ENCODE peak calls at places on chromosomes 12 and 14, in four cellular contexts. S, W, K and F are unnamed samples.
A peak's percentile ranks its signal among the peaks of the same experiment; 100 is the strongest.

GRCh38 chr12:87274594-87275245 is 754.5 kb downstream of the C12orf50 start:
- DNase-seq in S (peak; percentile 19), W (no peak), K (no peak), F (peak; percentile 10)

GRCh38 chr14:29028973-29029582 is 262.5 kb downstream of the FOXG1 start:
- DNase-seq in S (no peak), W (no peak), K (peak; percentile 56), F (no peak)

GRCh38 chr12:115404761-115405470 is 720.9 kb upstream of the TBX3 start:
- DNase-seq in S (no peak), W (no peak), K (no peak), F (no peak)

GRCh38 chr12:27822076-27822712 is 42.2 kb upstream of the MANSC4 start:
- DNase-seq in S (peak; percentile 22), W (peak; percentile 69), K (no peak), F (no peak)

GRCh38 chr12:108302471-108303311 is 36.4 kb downstream of the CMKLR1 start:
- DNase-seq in S (no peak), W (no peak), K (no peak), F (no peak)

GRCh38 chr14:61394542-61394941 is 73.2 kb downstream of the PRKCH start:
- DNase-seq in S (no peak), W (no peak), K (no peak), F (no peak)

GRCh38 chr12:22856120-22856699 is 231.2 kb downstream of the ETNK1 start:
- DNase-seq in S (peak; percentile 7), W (no peak), K (no peak), F (peak; percentile 12)

GRCh38 chr14:34049769-34050168 is 98.9 kb upstream of the EGLN3 start:
- DNase-seq in S (no peak), W (no peak), K (no peak), F (no peak)

GRCh38 chr12:95214466-95214865 is 2.8 kb downstream of the FGD6 start:
- DNase-seq in S (no peak), W (no peak), K (no peak), F (no peak)

GRCh38 chr12:121465921-121466799 is 66.2 kb downstream of the RNF34 start:
- DNase-seq in S (no peak), W (no peak), K (no peak), F (peak; percentile 41)

GRCh38 chr14:92014014-92014413 is 25.8 kb downstream of the TRIP11 start:
- DNase-seq in S (no peak), W (no peak), K (no peak), F (no peak)

GRCh38 chr14:51463461-51463860 is 188.2 kb upstream of the FRMD6 start:
- DNase-seq in S (no peak), W (no peak), K (no peak), F (no peak)

GRCh38 chr12:88947486-88948043 is 367.3 kb upstream of the KITLG start:
- DNase-seq in S (no peak), W (no peak), K (no peak), F (no peak)

GRCh38 chr12:1747609-1748008 is 56.7 kb downstream of the ADIPOR2 start:
- DNase-seq in S (no peak), W (no peak), K (no peak), F (no peak)

GRCh38 chr12:1740161-1740948 is 49.5 kb downstream of the ADIPOR2 start:
- DNase-seq in S (no peak), W (no peak), K (no peak), F (no peak)

GRCh38 chr12:1741154-1741949 is 50.5 kb downstream of the ADIPOR2 start:
- DNase-seq in S (no peak), W (no peak), K (no peak), F (no peak)

GRCh38 chr12:1749019-1749418 is 58.1 kb downstream of the ADIPOR2 start:
- DNase-seq in S (no peak), W (no peak), K (no peak), F (no peak)

GRCh38 chr12:1744932-1745331 is 54.1 kb downstream of the ADIPOR2 start:
- DNase-seq in S (no peak), W (no peak), K (no peak), F (no peak)
- TF ChIP-seq EGR1 in S (no peak), W (no peak), K (no peak), F (no peak)

GRCh38 chr14:36773136-36773540 is 111.5 kb downstream of the PAX9 start:
- DNase-seq in S (peak; percentile 33), W (no peak), K (no peak), F (peak; percentile 71)
- TF ChIP-seq EGR1 in S (no peak), W (no peak), K (no peak), F (no peak)

GRCh38 chr12:6376965-6377666 is 1.8 kb upstream of the SCNN1A start:
- DNase-seq in S (no peak), W (no peak), K (no peak), F (no peak)

GRCh38 chr12:6377667-6377994 is 2.3 kb upstream of the SCNN1A start:
- DNase-seq in S (no peak), W (no peak), K (no peak), F (no peak)

GRCh38 chr12:6380141-6381121 is 3.5 kb upstream of the LTBR start:
- DNase-seq in S (no peak), W (no peak), K (no peak), F (no peak)

GRCh38 chr12:6376079-6376941 is 947 bp upstream of the SCNN1A start:
- DNase-seq in S (no peak), W (no peak), K (peak; percentile 74), F (peak; percentile 58)

DNA sequence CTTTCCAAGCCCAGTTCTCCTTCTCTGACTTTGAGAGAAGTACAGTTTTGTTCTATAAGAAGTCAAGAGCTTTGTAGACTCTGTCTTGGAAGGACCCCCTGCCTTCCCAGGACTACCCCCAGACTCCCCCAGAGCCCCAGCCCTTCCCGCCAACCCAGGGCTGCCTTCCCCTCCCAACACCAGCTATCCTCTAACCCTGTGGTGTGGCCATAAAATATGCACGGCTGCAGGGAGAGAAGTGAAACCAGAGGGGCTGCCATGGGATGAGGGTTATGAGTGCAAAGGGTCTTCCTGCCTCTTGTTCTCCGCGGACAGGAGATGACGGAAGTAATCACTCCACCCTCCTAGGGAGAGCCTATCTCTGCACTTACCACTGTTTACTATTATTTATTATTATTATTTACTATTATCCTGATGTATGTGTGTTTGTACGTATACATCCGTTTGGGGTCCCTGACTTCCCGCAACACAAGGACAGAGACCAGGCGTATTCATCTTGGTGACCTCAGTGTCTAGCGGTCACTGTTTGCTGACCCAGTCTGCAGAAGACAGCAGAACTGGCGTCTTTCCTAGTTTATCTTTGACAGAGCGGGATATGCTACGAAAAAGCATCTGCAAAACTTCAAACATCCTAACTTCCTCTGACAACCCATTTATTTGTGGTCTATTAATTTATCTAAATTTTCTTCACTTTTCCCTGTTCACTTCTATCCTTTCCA is 3.5 kb upstream of the SCNN1A start:
- DNase-seq in S (no peak), W (no peak), K (no peak), F (no peak)
- TF ChIP-seq EGR1 in S (no peak), W (no peak), K (no peak), F (no peak)

DNA sequence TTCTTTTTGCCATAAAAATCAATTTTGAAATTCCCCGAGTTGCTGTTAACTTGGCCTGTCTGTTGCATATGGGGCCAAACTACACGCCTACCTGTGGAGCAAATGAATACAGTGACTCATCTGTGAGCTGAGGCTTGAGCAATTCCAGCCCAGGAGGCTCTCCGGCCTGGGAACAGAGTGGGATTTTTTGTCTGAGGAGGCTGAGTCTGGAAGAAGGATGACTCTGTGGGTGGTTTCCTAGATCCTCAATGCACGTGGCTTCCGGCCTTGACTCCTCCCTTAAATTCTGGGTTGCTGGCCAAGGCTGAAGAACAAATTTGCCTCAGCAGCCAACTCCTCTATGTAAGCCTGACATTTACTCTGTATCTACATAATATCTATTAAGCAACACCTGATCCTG is 124.1 kb downstream of the SSPN start:
- DNase-seq in S (no peak), W (no peak), K (no peak), F (no peak)
- TF ChIP-seq EGR1 in S (no peak), W (no peak), K (no peak), F (no peak)

GRCh38 chr14:22803575-22803974 is 11.7 kb downstream of the SLC7A7 start:
- DNase-seq in S (no peak), W (no peak), K (no peak), F (no peak)
- TF ChIP-seq EGR1 in S (no peak), W (no peak), K (no peak), F (no peak)

DNA sequence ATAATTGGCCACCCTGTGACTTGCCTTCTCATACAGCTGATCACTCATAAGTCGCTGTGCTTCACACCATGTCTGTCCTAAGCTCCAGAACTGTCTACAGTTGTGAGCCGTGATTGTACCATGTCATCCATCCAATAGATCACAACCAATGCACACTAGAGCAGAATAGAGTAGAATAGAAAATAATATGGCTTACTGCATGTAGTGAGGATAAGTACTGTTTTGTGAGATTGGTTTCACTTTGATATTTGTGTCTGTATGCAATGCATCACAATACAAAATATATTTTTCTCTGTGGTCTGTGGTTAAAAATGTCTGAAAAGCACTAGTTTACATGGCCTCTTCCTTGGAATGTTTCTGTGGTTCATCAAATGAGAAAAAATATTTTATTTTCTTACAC is 237.6 kb upstream of the PRKD1 start:
- DNase-seq in S (no peak), W (no peak), K (no peak), F (no peak)
- TF ChIP-seq EGR1 in S (no peak), W (no peak), K (no peak), F (no peak)